ENCODE peak calls at places on chromosome 16, in five cellular contexts. Z is heart left ventricle, D is body of pancreas, K is ovary, A is A549. P is an unnamed sample.

GRCh38 chr16:17469742-17470001 is 1.1 kb downstream of the XYLT1 start:
- DNase-seq in Z (no peak), A (no peak), D (no peak), K (no peak), P (no peak)

GRCh38 chr16:72908362-72908838 is 139.5 kb downstream of the ZFHX3 start:
- DNase-seq in A (no peak), Z (no peak), D (peak), K (no peak), P (no peak)

GRCh38 chr16:65249768-65250167 is 127.9 kb upstream of the CDH11 start:
- DNase-seq in A (no peak), K (peak), Z (peak), D (peak), P (no peak)

GRCh38 chr16:81567987-81568748 is 123.6 kb downstream of the CMIP start:
- DNase-seq in Z (no peak), D (no peak), K (peak), A (peak), P (peak)

GRCh38 chr16:50744911-50745310 is 3.0 kb downstream of the CYLD start:
- DNase-seq in K (no peak), A (no peak), Z (no peak), D (no peak), P (no peak)

GRCh38 chr16:48272837-48273421 is 25.6 kb upstream of the ABCC11 start:
- DNase-seq in D (no peak), Z (peak), A (no peak), K (no peak), P (no peak)

GRCh38 chr16:2598133-2598641 is 60.4 kb downstream of the PDPK1 start:
- DNase-seq in D (no peak), Z (no peak), K (peak), A (no peak), P (peak)

GRCh38 chr16:55490301-55490700 is 11.3 kb downstream of the MMP2 start:
- DNase-seq in D (no peak), Z (no peak), A (no peak), K (no peak), P (no peak)

GRCh38 chr16:57723170-57723569 is 12.4 kb upstream of the KATNB1 start:
- DNase-seq in Z (no peak), K (no peak), A (peak), D (no peak), P (no peak)
- TF ChIP-seq CTCF in Z (no peak), K (no peak), A (peak), D (no peak), P (no peak)

GRCh38 chr16:46629331-46629843 is 8.2 kb upstream of the SHCBP1 start:
- DNase-seq in D (no peak), A (peak), K (no peak), Z (no peak), P (no peak)

GRCh38 chr16:46627746-46628145 is 6.6 kb upstream of the SHCBP1 start:
- DNase-seq in K (no peak), D (no peak), A (no peak), Z (no peak), P (no peak)

GRCh38 chr16:46632778-46633733 is 11.9 kb upstream of the SHCBP1 start:
- DNase-seq in Z (no peak), K (no peak), D (no peak), A (no peak), P (no peak)
- TF ChIP-seq POLR2A in Z (no peak), K (no peak), D (no peak), A (no peak), P (no peak)

GRCh38 chr16:30977502-30977901 is 7.5 kb upstream of the HSD3B7 start:
- DNase-seq in K (no peak), A (peak), D (no peak), Z (no peak), P (no peak)
- TF ChIP-seq CTCF in K (no peak), A (peak), D (no peak), Z (peak), P (no peak)

GRCh38 chr16:46883353-46883689 is 841 bp upstream of the GPT2 start:
- DNase-seq in A (no peak), Z (no peak), K (no peak), D (no peak), P (no peak)

GRCh38 chr16:46882940-46883307 is 1.2 kb upstream of the GPT2 start:
- DNase-seq in A (no peak), D (no peak), Z (no peak), K (no peak), P (no peak)

GRCh38 chr16:46882304-46882939 is 1.7 kb upstream of the GPT2 start:
- DNase-seq in A (no peak), Z (no peak), K (no peak), D (peak), P (no peak)

GRCh38 chr16:46884513-46885293 is 541 bp downstream of the GPT2 start:
- DNase-seq in Z (no peak), K (peak), D (peak), A (no peak), P (no peak)

DNA sequence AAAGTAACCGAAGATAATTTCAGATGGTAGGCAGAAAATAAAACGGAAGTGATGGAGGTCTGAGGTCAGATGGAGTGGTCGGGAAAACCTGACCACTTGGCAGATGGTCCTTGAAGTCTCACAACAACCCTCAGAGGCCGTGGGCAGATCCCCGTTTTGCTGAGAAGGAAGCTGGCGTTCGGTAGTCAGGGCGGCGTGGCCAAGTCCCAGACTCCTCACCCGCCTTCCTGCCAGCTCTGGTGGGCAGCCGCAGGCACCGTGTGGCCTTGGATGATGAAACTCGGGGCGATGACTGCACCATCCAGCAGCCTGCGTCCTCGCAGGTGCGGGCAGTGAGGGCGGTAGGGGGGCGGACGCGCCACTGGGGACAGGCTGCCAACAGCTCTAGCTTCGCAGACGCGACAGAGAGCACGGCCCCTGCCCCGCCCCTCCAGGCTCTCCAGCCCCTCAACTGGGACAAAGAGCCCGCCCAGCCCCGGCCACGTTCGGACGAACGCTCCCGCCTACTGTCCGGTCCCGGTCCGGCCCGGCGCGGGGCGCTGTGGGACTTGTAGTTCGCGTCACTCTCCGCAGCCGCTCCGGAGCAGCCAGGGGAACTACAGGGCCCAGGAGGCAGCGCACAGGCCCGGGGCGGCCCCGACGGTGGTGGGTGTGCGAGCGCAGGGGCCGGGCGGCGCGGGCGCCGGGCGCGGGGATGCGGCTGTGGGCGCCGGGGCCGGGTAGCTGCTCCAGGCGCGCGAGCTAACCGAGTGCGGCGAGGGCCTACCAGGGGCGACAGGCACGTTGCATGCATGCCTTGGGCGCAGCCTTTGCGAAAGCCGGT is at the start of gene GPT2:
- DNase-seq in D (peak), K (peak), Z (peak), A (peak), P (peak)
- TF ChIP-seq POLR2A in D (peak), K (no peak), Z (peak), A (peak), P (peak)

GRCh38 chr16:6356881-6357280 is 975.8 kb upstream of the RBFOX1 start:
- DNase-seq in Z (no peak), D (no peak), A (no peak), K (no peak), P (no peak)

GRCh38 chr16:6363891-6364607 is 968.6 kb upstream of the RBFOX1 start:
- DNase-seq in D (no peak), K (no peak), Z (no peak), A (no peak), P (no peak)

GRCh38 chr16:6362321-6362720 is 970.3 kb upstream of the RBFOX1 start:
- DNase-seq in D (no peak), Z (no peak), A (no peak), K (no peak), P (no peak)

GRCh38 chr16:6360641-6361040 is 972.0 kb upstream of the RBFOX1 start:
- DNase-seq in D (no peak), Z (no peak), K (no peak), A (no peak), P (no peak)
- TF ChIP-seq CTCF in D (no peak), Z (no peak), K (no peak), A (no peak), P (no peak)

DNA sequence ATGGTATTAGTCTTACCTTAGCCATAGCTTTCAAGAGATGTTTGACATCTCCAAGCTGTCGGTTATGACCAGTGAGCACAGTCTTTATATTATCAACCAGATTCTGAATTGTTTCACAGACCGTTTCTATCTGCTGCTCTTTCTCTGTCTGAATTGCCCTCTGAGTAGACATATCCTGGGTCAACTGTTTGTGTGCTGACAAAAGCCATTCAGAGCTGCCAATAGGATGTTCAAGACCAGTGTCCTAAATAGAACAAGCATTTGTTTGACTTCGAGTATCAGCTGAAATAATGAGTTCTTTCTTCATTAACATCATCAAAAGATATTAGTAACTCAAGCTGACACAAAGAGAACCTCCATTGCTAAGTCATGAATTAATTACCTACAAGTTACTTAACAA is 14.9 kb upstream of the ARL6IP1 start:
- DNase-seq in Z (no peak), A (no peak), D (no peak), K (no peak), P (no peak)
- TF ChIP-seq POLR2A in Z (no peak), A (no peak), D (no peak), K (no peak), P (no peak)